ENCODE peak calls at places on chromosome 12, in nine cellular contexts. One of them, this sample, is unnamed.

GRCh38 chr12:91109148-91109564 is 2.1 kb downstream of the LUM start:
- DNase-seq in cardiac muscle cell: peak
- DNase-seq in left ventricle myocardium inferior: peak
- DNase-seq in substantia nigra: peak
- DNase-seq in right lobe of liver: peak
- DNase-seq in heart right ventricle: peak
- DNase-seq in psoas muscle: peak
- DNase-seq in right cardiac atrium: peak
- DNase-seq in GM23248: peak
- DNase-seq in this sample: peak

GRCh38 chr12:112711507-112711906 is 80.0 kb upstream of the RPH3A start:
- DNase-seq in cardiac muscle cell: no peak
- DNase-seq in left ventricle myocardium inferior: no peak
- DNase-seq in substantia nigra: no peak
- DNase-seq in right lobe of liver: no peak
- DNase-seq in heart right ventricle: no peak
- DNase-seq in psoas muscle: no peak
- DNase-seq in right cardiac atrium: no peak
- DNase-seq in GM23248: no peak
- DNase-seq in this sample: no peak

GRCh38 chr12:84807249-84807648 is 105.3 kb downstream of the SLC6A15 start:
- DNase-seq in cardiac muscle cell: no peak
- DNase-seq in left ventricle myocardium inferior: no peak
- DNase-seq in substantia nigra: no peak
- DNase-seq in right lobe of liver: no peak
- DNase-seq in heart right ventricle: no peak
- DNase-seq in psoas muscle: no peak
- DNase-seq in right cardiac atrium: no peak
- DNase-seq in GM23248: peak
- DNase-seq in this sample: no peak

GRCh38 chr12:93572712-93573551 is 457 bp downstream of the SOCS2 start:
- DNase-seq in cardiac muscle cell: peak
- DNase-seq in left ventricle myocardium inferior: peak
- DNase-seq in substantia nigra: peak
- DNase-seq in right lobe of liver: peak
- DNase-seq in heart right ventricle: peak
- DNase-seq in psoas muscle: peak
- DNase-seq in right cardiac atrium: peak
- DNase-seq in GM23248: peak
- DNase-seq in this sample: no peak

GRCh38 chr12:19981944-19982343 is 386.4 kb upstream of the PDE3A start:
- DNase-seq in cardiac muscle cell: no peak
- DNase-seq in left ventricle myocardium inferior: no peak
- DNase-seq in substantia nigra: no peak
- DNase-seq in right lobe of liver: no peak
- DNase-seq in heart right ventricle: no peak
- DNase-seq in psoas muscle: no peak
- DNase-seq in right cardiac atrium: no peak
- DNase-seq in GM23248: no peak
- DNase-seq in this sample: no peak

GRCh38 chr12:131620946-131621681 is 89.8 kb upstream of the SFSWAP start:
- DNase-seq in cardiac muscle cell: no peak
- DNase-seq in left ventricle myocardium inferior: no peak
- DNase-seq in substantia nigra: peak
- DNase-seq in right lobe of liver: no peak
- DNase-seq in heart right ventricle: no peak
- DNase-seq in psoas muscle: no peak
- DNase-seq in right cardiac atrium: no peak
- DNase-seq in GM23248: no peak
- DNase-seq in this sample: no peak

GRCh38 chr12:12159988-12160387 is 89.2 kb downstream of the BCL2L14 start:
- DNase-seq in cardiac muscle cell: peak
- DNase-seq in left ventricle myocardium inferior: no peak
- DNase-seq in substantia nigra: no peak
- DNase-seq in right lobe of liver: no peak
- DNase-seq in heart right ventricle: no peak
- DNase-seq in psoas muscle: no peak
- DNase-seq in right cardiac atrium: no peak
- DNase-seq in GM23248: peak
- DNase-seq in this sample: no peak

GRCh38 chr12:119225454-119225853 is 46.7 kb downstream of the HSPB8 start:
- DNase-seq in cardiac muscle cell: no peak
- DNase-seq in left ventricle myocardium inferior: no peak
- DNase-seq in substantia nigra: no peak
- DNase-seq in right lobe of liver: no peak
- DNase-seq in heart right ventricle: no peak
- DNase-seq in psoas muscle: no peak
- DNase-seq in right cardiac atrium: no peak
- DNase-seq in GM23248: no peak
- DNase-seq in this sample: no peak

GRCh38 chr12:131196220-131196619 is 242.5 kb downstream of the ADGRD1 start:
- DNase-seq in cardiac muscle cell: no peak
- DNase-seq in left ventricle myocardium inferior: no peak
- DNase-seq in substantia nigra: no peak
- DNase-seq in right lobe of liver: no peak
- DNase-seq in heart right ventricle: no peak
- DNase-seq in psoas muscle: no peak
- DNase-seq in right cardiac atrium: no peak
- DNase-seq in GM23248: no peak
- DNase-seq in this sample: no peak

GRCh38 chr12:64452559-64453329 is 824 bp downstream of the TBK1 start:
- DNase-seq in cardiac muscle cell: peak
- DNase-seq in left ventricle myocardium inferior: no peak
- DNase-seq in substantia nigra: no peak
- DNase-seq in right lobe of liver: no peak
- DNase-seq in heart right ventricle: no peak
- DNase-seq in psoas muscle: no peak
- DNase-seq in right cardiac atrium: no peak
- DNase-seq in GM23248: peak
- DNase-seq in this sample: peak

GRCh38 chr12:6532051-6532926 is 2.0 kb upstream of the GAPDH start:
- DNase-seq in cardiac muscle cell: peak
- DNase-seq in left ventricle myocardium inferior: no peak
- DNase-seq in substantia nigra: peak
- DNase-seq in right lobe of liver: peak
- DNase-seq in heart right ventricle: no peak
- DNase-seq in psoas muscle: peak
- DNase-seq in right cardiac atrium: no peak
- DNase-seq in GM23248: peak
- DNase-seq in this sample: no peak
- H3K27ac ChIP-seq in cardiac muscle cell: peak
- H3K27ac ChIP-seq in left ventricle myocardium inferior: peak
- H3K27ac ChIP-seq in substantia nigra: peak
- H3K27ac ChIP-seq in right lobe of liver: peak
- H3K27ac ChIP-seq in heart right ventricle: peak
- H3K27ac ChIP-seq in psoas muscle: peak
- H3K27ac ChIP-seq in right cardiac atrium: peak
- H3K27ac ChIP-seq in GM23248: peak
- H3K27ac ChIP-seq in this sample: peak

GRCh38 chr12:113835433-113835832 is 130.7 kb downstream of the RBM19 start:
- DNase-seq in cardiac muscle cell: no peak
- DNase-seq in left ventricle myocardium inferior: no peak
- DNase-seq in substantia nigra: no peak
- DNase-seq in right lobe of liver: no peak
- DNase-seq in heart right ventricle: no peak
- DNase-seq in psoas muscle: no peak
- DNase-seq in right cardiac atrium: no peak
- DNase-seq in GM23248: no peak
- DNase-seq in this sample: no peak

GRCh38 chr12:113831016-113831415 is 135.1 kb downstream of the RBM19 start:
- DNase-seq in cardiac muscle cell: peak
- DNase-seq in left ventricle myocardium inferior: no peak
- DNase-seq in substantia nigra: no peak
- DNase-seq in right lobe of liver: no peak
- DNase-seq in heart right ventricle: no peak
- DNase-seq in psoas muscle: no peak
- DNase-seq in right cardiac atrium: no peak
- DNase-seq in GM23248: no peak
- DNase-seq in this sample: no peak

GRCh38 chr12:113835913-113836312 is 130.2 kb downstream of the RBM19 start:
- DNase-seq in cardiac muscle cell: no peak
- DNase-seq in left ventricle myocardium inferior: no peak
- DNase-seq in substantia nigra: no peak
- DNase-seq in right lobe of liver: no peak
- DNase-seq in heart right ventricle: no peak
- DNase-seq in psoas muscle: no peak
- DNase-seq in right cardiac atrium: no peak
- DNase-seq in GM23248: no peak
- DNase-seq in this sample: no peak

GRCh38 chr12:113831486-113831885 is 134.6 kb downstream of the RBM19 start:
- DNase-seq in cardiac muscle cell: no peak
- DNase-seq in left ventricle myocardium inferior: no peak
- DNase-seq in substantia nigra: no peak
- DNase-seq in right lobe of liver: no peak
- DNase-seq in heart right ventricle: no peak
- DNase-seq in psoas muscle: no peak
- DNase-seq in right cardiac atrium: no peak
- DNase-seq in GM23248: no peak
- DNase-seq in this sample: no peak

DNA sequence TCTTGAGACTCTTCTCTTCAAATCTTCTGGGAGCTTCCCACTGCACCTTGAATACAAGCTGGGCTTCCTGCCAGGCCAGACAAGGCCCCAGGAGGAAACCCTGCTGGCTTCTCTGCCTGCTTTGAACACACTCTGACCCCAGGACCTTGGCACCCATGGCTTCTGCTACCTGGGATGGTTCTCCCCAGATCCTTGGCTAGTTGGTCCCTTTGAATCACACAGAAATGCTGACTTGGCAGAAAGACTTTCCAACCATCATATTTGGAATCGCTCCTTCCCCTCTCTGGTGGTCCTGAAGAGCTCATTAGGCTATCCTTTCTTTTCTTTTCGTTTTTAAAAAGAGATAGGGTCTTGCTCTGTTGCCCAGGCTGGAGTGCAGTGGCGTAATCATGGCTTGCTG is 132.7 kb downstream of the RBM19 start:
- DNase-seq in cardiac muscle cell: no peak
- DNase-seq in left ventricle myocardium inferior: no peak
- DNase-seq in substantia nigra: no peak
- DNase-seq in right lobe of liver: no peak
- DNase-seq in heart right ventricle: no peak
- DNase-seq in psoas muscle: no peak
- DNase-seq in right cardiac atrium: no peak
- DNase-seq in GM23248: no peak
- DNase-seq in this sample: no peak
- H3K27ac ChIP-seq in cardiac muscle cell: no peak
- H3K27ac ChIP-seq in left ventricle myocardium inferior: no peak
- H3K27ac ChIP-seq in substantia nigra: no peak
- H3K27ac ChIP-seq in right lobe of liver: no peak
- H3K27ac ChIP-seq in heart right ventricle: no peak
- H3K27ac ChIP-seq in psoas muscle: no peak
- H3K27ac ChIP-seq in right cardiac atrium: no peak
- H3K27ac ChIP-seq in GM23248: no peak
- H3K27ac ChIP-seq in this sample: no peak

GRCh38 chr12:54368709-54369596 is 4.7 kb upstream of the GPR84 start:
- DNase-seq in cardiac muscle cell: peak
- DNase-seq in left ventricle myocardium inferior: peak
- DNase-seq in substantia nigra: peak
- DNase-seq in right lobe of liver: peak
- DNase-seq in heart right ventricle: peak
- DNase-seq in psoas muscle: peak
- DNase-seq in right cardiac atrium: peak
- DNase-seq in GM23248: peak
- DNase-seq in this sample: peak

GRCh38 chr12:54370218-54370730 is 6.0 kb upstream of the GPR84 start:
- DNase-seq in cardiac muscle cell: peak
- DNase-seq in left ventricle myocardium inferior: peak
- DNase-seq in substantia nigra: peak
- DNase-seq in right lobe of liver: peak
- DNase-seq in heart right ventricle: peak
- DNase-seq in psoas muscle: peak
- DNase-seq in right cardiac atrium: peak
- DNase-seq in GM23248: peak
- DNase-seq in this sample: peak

GRCh38 chr12:54371328-54372112 is 7.2 kb upstream of the GPR84 start:
- DNase-seq in cardiac muscle cell: peak
- DNase-seq in left ventricle myocardium inferior: peak
- DNase-seq in substantia nigra: peak
- DNase-seq in right lobe of liver: no peak
- DNase-seq in heart right ventricle: peak
- DNase-seq in psoas muscle: peak
- DNase-seq in right cardiac atrium: peak
- DNase-seq in GM23248: no peak
- DNase-seq in this sample: no peak

GRCh38 chr12:54368016-54368708 is 3.9 kb upstream of the GPR84 start:
- DNase-seq in cardiac muscle cell: no peak
- DNase-seq in left ventricle myocardium inferior: no peak
- DNase-seq in substantia nigra: no peak
- DNase-seq in right lobe of liver: no peak
- DNase-seq in heart right ventricle: no peak
- DNase-seq in psoas muscle: no peak
- DNase-seq in right cardiac atrium: no peak
- DNase-seq in GM23248: no peak
- DNase-seq in this sample: no peak

GRCh38 chr12:54369597-54370217 is 5.4 kb upstream of the GPR84 start:
- DNase-seq in cardiac muscle cell: no peak
- DNase-seq in left ventricle myocardium inferior: no peak
- DNase-seq in substantia nigra: no peak
- DNase-seq in right lobe of liver: no peak
- DNase-seq in heart right ventricle: no peak
- DNase-seq in psoas muscle: peak
- DNase-seq in right cardiac atrium: peak
- DNase-seq in GM23248: peak
- DNase-seq in this sample: no peak
- H3K27ac ChIP-seq in cardiac muscle cell: no peak
- H3K27ac ChIP-seq in left ventricle myocardium inferior: peak
- H3K27ac ChIP-seq in substantia nigra: peak
- H3K27ac ChIP-seq in right lobe of liver: no peak
- H3K27ac ChIP-seq in heart right ventricle: peak
- H3K27ac ChIP-seq in psoas muscle: peak
- H3K27ac ChIP-seq in right cardiac atrium: peak
- H3K27ac ChIP-seq in GM23248: no peak
- H3K27ac ChIP-seq in this sample: no peak

DNA sequence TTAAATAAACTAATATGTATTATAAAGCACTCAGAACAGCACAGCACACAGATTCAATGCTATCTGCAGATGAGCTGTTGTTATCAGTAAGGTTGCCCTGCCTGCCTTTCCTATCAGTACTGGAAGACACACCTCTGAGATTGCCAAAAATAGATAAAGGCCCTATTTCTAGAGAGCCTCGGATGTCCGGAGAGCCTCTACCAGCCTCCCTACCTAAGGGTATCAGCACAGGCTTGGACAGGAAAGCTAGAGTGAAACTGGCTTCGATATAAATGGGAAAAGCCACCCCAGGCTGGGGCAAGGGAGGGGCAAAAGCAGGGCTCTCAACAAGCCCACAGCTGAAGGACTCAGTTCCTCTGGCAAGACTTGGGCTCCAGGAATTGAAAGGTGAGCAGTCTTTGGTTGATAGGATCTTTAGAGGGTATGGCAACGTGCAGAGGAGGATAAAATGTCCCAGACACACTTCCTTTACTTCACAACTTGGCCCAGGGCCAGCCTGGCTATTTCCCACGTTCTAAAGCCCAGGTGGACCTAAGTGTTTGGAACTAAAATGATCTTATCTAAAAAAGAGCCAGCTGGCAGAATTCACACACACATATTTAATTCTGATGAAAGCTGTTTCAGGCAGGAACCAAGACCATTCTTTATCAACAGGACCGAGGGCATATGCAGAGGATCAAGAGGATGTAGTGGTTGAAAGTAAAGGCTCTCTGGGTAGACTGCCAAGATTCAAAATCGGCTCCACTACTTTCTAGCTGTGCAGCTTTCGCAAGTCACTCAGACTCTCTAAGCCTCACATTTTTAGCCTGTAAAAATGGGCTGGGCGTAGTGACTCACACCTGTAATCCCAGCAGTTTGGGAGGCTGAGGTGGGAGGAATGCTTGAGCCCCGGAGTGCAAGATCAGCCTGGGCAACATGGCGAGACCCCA is 37.8 kb upstream of the ITPR2 start:
- DNase-seq in cardiac muscle cell: peak
- DNase-seq in left ventricle myocardium inferior: peak
- DNase-seq in substantia nigra: no peak
- DNase-seq in right lobe of liver: no peak
- DNase-seq in heart right ventricle: peak
- DNase-seq in psoas muscle: peak
- DNase-seq in right cardiac atrium: peak
- DNase-seq in GM23248: peak
- DNase-seq in this sample: peak
- H3K27ac ChIP-seq in cardiac muscle cell: no peak
- H3K27ac ChIP-seq in left ventricle myocardium inferior: peak
- H3K27ac ChIP-seq in substantia nigra: no peak
- H3K27ac ChIP-seq in right lobe of liver: no peak
- H3K27ac ChIP-seq in heart right ventricle: peak
- H3K27ac ChIP-seq in psoas muscle: no peak
- H3K27ac ChIP-seq in right cardiac atrium: no peak
- H3K27ac ChIP-seq in GM23248: no peak
- H3K27ac ChIP-seq in this sample: no peak

This sample was measured in prostate gland.